ENCODE peak calls at places on chromosomes 6 and 20, in eight cellular contexts. L, U, F, E, K, Z, X and G are unnamed samples.

GRCh38 chr6:40845588-40845987 is 193.4 kb downstream of the UNC5CL start:
- DNase-seq in L (peak; percentile 69), U (peak; percentile 10), F (peak; percentile 42), E (no peak), K (peak; percentile 37), Z (peak; percentile 31), X (peak; percentile 36), G (peak; percentile 91)

GRCh38 chr20:50386641-50386960 is 123.6 kb upstream of the PTPN1 start:
- DNase-seq in L (no peak), U (no peak), F (no peak), E (no peak), K (no peak), Z (no peak), X (no peak), G (no peak)

GRCh38 chr6:56259163-56259562 is 11.8 kb upstream of the COL21A1 start:
- DNase-seq in L (no peak), U (peak; percentile 3), F (no peak), E (no peak), K (no peak), Z (no peak), X (no peak), G (no peak)

GRCh38 chr6:90156861-90157260 is 139.8 kb downstream of the BACH2 start:
- DNase-seq in L (peak; percentile 39), U (no peak), F (no peak), E (no peak), K (no peak), Z (no peak), X (no peak), G (no peak)

GRCh38 chr6:138691595-138692057 is 81.9 kb upstream of the CCDC28A start:
- DNase-seq in L (peak; percentile 56), U (peak; percentile 91), F (peak; percentile 78), E (no peak), K (peak; percentile 77), Z (peak; percentile 52), X (no peak), G (no peak)

GRCh38 chr6:45872827-45873226 is 142.8 kb downstream of the CLIC5 start:
- DNase-seq in L (no peak), U (no peak), F (no peak), E (no peak), K (no peak), Z (no peak), X (no peak), G (no peak)

GRCh38 chr20:60212695-60213094 is 254.5 kb downstream of the CDH26 start:
- DNase-seq in L (no peak), U (no peak), F (no peak), E (no peak), K (no peak), Z (no peak), X (no peak), G (no peak)

GRCh38 chr6:2940010-2940850 is 31.1 kb downstream of the SERPINB6 start:
- DNase-seq in L (no peak), U (no peak), F (no peak), E (no peak), K (no peak), Z (no peak), X (peak; percentile 91), G (peak; percentile 52)

GRCh38 chr6:36659271-36659670 is 19.2 kb upstream of the CDKN1A start:
- DNase-seq in L (peak; percentile 15), U (peak; percentile 64), F (peak; percentile 90), E (no peak), K (peak; percentile 74), Z (no peak), X (no peak), G (no peak)

GRCh38 chr20:460180-460579 is 2.2 kb downstream of the TBC1D20 start:
- DNase-seq in L (no peak), U (no peak), F (no peak), E (no peak), K (no peak), Z (no peak), X (no peak), G (no peak)

GRCh38 chr6:158244373-158244772 is 67.9 kb upstream of the TULP4 start:
- DNase-seq in L (no peak), U (no peak), F (no peak), E (no peak), K (no peak), Z (no peak), X (peak; percentile 31), G (no peak)

GRCh38 chr20:23647346-23647745 is 9.6 kb upstream of the CST3 start:
- DNase-seq in L (no peak), U (no peak), F (peak; percentile 62), E (no peak), K (peak; percentile 39), Z (no peak), X (no peak), G (peak; percentile 8)

GRCh38 chr20:43188861-43189613 is 669 bp downstream of the PTPRT start:
- DNase-seq in L (no peak), U (no peak), F (no peak), E (peak; percentile 53), K (no peak), Z (no peak), X (no peak), G (peak; percentile 68)

GRCh38 chr20:43190332-43190953 is 737 bp upstream of the PTPRT start:
- DNase-seq in L (no peak), U (no peak), F (no peak), E (peak; percentile 30), K (no peak), Z (no peak), X (no peak), G (peak; percentile 51)

GRCh38 chr20:43188234-43188653 is 1.5 kb downstream of the PTPRT start:
- DNase-seq in L (no peak), U (no peak), F (no peak), E (peak; percentile 47), K (no peak), Z (no peak), X (peak; percentile 9), G (peak; percentile 60)

GRCh38 chr20:43191143-43191542 is 1.4 kb upstream of the PTPRT start:
- DNase-seq in L (no peak), U (no peak), F (no peak), E (no peak), K (no peak), Z (no peak), X (no peak), G (peak; percentile 69)

GRCh38 chr20:43189614-43190331 is at the start of gene PTPRT:
- DNase-seq in L (no peak), U (no peak), F (no peak), E (peak; percentile 66), K (no peak), Z (no peak), X (no peak), G (peak; percentile 63)
- TF ChIP-seq CTCF in L (no peak), U (no peak), F (no peak), E (no peak), K (no peak), Z (no peak), X (no peak), G (no peak)

GRCh38 chr6:21079468-21080048 is 514.0 kb upstream of the SOX4 start:
- DNase-seq in L (no peak), U (peak; percentile 75), F (peak; percentile 22), E (peak; percentile 50), K (peak; percentile 20), Z (no peak), X (no peak), G (peak; percentile 57)
- H3K9ac ChIP-seq in L (no peak overlapping the region), U (no peak overlapping the region), F (no peak overlapping the region), E (no peak overlapping the region), K (no peak overlapping the region), Z (no peak overlapping the region), X (no peak overlapping the region), G (no peak overlapping the region)

GRCh38 chr6:96562886-96563285 is at the start of gene FHL5:
- DNase-seq in L (no peak), U (no peak), F (peak; percentile 4), E (no peak), K (no peak), Z (no peak), X (no peak), G (no peak)
- H3K27ac ChIP-seq in L (no peak within 1 kb of the TSS), U (no peak within 1 kb of the TSS), F (no peak within 1 kb of the TSS), E (no peak within 1 kb of the TSS), K (no peak within 1 kb of the TSS), Z (no peak within 1 kb of the TSS), X (no peak within 1 kb of the TSS), G (no peak within 1 kb of the TSS)

DNA sequence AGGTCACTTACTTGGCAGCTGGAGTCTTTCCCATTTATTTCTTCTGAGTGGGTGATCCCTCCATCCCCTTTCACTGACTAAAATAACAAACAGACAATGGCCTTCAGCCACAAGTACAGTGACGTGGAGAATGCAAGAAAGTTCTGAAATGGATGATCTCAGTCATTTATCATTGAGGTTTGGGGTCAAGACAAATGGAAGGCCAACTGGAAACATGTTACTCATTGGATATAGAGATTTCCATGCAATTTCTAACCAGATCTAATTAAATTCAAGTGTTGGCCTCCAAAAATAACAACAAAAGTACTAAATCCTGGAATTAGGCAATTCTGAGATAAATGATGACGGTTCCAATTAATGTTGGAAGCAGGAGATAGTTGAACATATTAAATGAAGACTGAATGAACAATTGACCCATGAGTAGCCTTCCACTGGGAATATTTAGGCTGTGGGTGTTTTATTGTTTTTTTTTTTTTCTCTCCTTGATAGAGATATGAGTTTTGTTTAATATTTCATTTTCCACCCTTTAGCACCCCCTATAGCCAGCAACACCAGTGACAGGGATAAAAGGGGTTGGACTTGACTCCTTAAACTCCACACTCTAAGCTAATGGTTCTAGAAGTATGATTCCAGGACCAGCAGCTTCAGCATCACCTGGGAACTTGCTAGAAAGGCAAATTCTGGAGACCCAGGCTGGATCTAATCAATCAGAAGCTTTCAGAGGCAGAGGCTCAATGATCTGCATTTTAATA is 112.8 kb downstream of the BCAS1 start:
- DNase-seq in L (peak; percentile 55), U (peak; percentile 91), F (no peak), E (no peak), K (peak; percentile 16), Z (no peak), X (no peak), G (no peak)
- TF ChIP-seq CTCF in L (peak; percentile 77), U (no peak), F (peak; percentile 26), E (peak; percentile 47), K (peak; percentile 31), Z (no peak), X (no peak), G (peak; percentile 35)